ENCODE peak calls at places on chromosomes 6 and 20, in four cellular contexts. One of them, this sample, is unnamed.
A peak's percentile ranks its signal among the peaks of the same experiment; 100 is the strongest.

GRCh38 chr6:114140416-114140815 is 169.5 kb upstream of the HDAC2 start:
- DNase-seq in prostate gland: no peak
- DNase-seq in HCT116: no peak
- DNase-seq in IMR-90: peak; percentile 13
- DNase-seq in this sample: no peak

GRCh38 chr6:35044771-35045275 is 96.3 kb downstream of the TCP11 start:
- DNase-seq in prostate gland: peak; percentile 28
- DNase-seq in HCT116: no peak
- DNase-seq in IMR-90: no peak
- DNase-seq in this sample: no peak

GRCh38 chr6:89098461-89098860 is 17.9 kb downstream of the PNRC1 start:
- DNase-seq in prostate gland: no peak
- DNase-seq in HCT116: no peak
- DNase-seq in IMR-90: no peak
- DNase-seq in this sample: no peak

GRCh38 chr6:116419069-116419468 is 42.1 kb upstream of the CALHM6 start:
- DNase-seq in prostate gland: no peak
- DNase-seq in HCT116: no peak
- DNase-seq in IMR-90: peak; percentile 56
- DNase-seq in this sample: no peak

GRCh38 chr6:96075826-96076225 is 60.1 kb downstream of the FUT9 start:
- DNase-seq in prostate gland: no peak
- DNase-seq in HCT116: no peak
- DNase-seq in IMR-90: no peak
- DNase-seq in this sample: no peak

GRCh38 chr6:87945181-87945580 is 102.5 kb upstream of the SPACA1 start:
- DNase-seq in prostate gland: no peak
- DNase-seq in HCT116: no peak
- DNase-seq in IMR-90: no peak
- DNase-seq in this sample: no peak

GRCh38 chr6:81725127-81725526 is 27.4 kb downstream of the TENT5A start:
- DNase-seq in prostate gland: no peak
- DNase-seq in HCT116: no peak
- DNase-seq in IMR-90: no peak
- DNase-seq in this sample: no peak

GRCh38 chr20:12237772-12238171 is 320.1 kb downstream of the BTBD3 start:
- DNase-seq in prostate gland: no peak
- DNase-seq in HCT116: no peak
- DNase-seq in IMR-90: no peak
- DNase-seq in this sample: no peak

GRCh38 chr20:45611054-45611453 is 18.5 kb upstream of the WFDC10A start:
- DNase-seq in prostate gland: no peak
- DNase-seq in HCT116: peak; percentile 39
- DNase-seq in IMR-90: peak; percentile 75
- DNase-seq in this sample: no peak

GRCh38 chr6:31652925-31653724 is 664 bp upstream of the BAG6 start:
- DNase-seq in prostate gland: peak; percentile 86
- DNase-seq in HCT116: no peak
- DNase-seq in IMR-90: no peak
- DNase-seq in this sample: peak; percentile 88

GRCh38 chr6:170096191-170096802 is 194.6 kb downstream of the DLL1 start:
- DNase-seq in prostate gland: no peak
- DNase-seq in HCT116: no peak
- DNase-seq in IMR-90: no peak
- DNase-seq in this sample: no peak

GRCh38 chr6:138030872-138031271 is 76.3 kb downstream of the PERP start:
- DNase-seq in prostate gland: no peak
- DNase-seq in HCT116: no peak
- DNase-seq in IMR-90: no peak
- DNase-seq in this sample: no peak

GRCh38 chr6:20692023-20692422 is 157.8 kb downstream of the CDKAL1 start:
- DNase-seq in prostate gland: no peak
- DNase-seq in HCT116: no peak
- DNase-seq in IMR-90: no peak
- DNase-seq in this sample: no peak

GRCh38 chr20:63124092-63124781 is 91.7 kb downstream of the YTHDF1 start:
- DNase-seq in prostate gland: no peak
- DNase-seq in HCT116: no peak
- DNase-seq in IMR-90: peak; percentile 62
- DNase-seq in this sample: no peak

GRCh38 chr6:162249907-162250642 is 477.5 kb downstream of the PRKN start:
- DNase-seq in prostate gland: no peak
- DNase-seq in HCT116: no peak
- DNase-seq in IMR-90: no peak
- DNase-seq in this sample: no peak

GRCh38 chr20:13231031-13231752 is 10.1 kb downstream of the ISM1 start:
- DNase-seq in prostate gland: no peak
- DNase-seq in HCT116: no peak
- DNase-seq in IMR-90: peak; percentile 28
- DNase-seq in this sample: no peak

GRCh38 chr6:109513571-109514071 is 30.6 kb upstream of the ZBTB24 start:
- DNase-seq in prostate gland: no peak
- DNase-seq in HCT116: no peak
- DNase-seq in IMR-90: peak; percentile 77
- DNase-seq in this sample: no peak

GRCh38 chr6:20367716-20368485 is 33.8 kb upstream of the E2F3 start:
- DNase-seq in prostate gland: no peak
- DNase-seq in HCT116: no peak
- DNase-seq in IMR-90: peak; percentile 42
- DNase-seq in this sample: no peak

GRCh38 chr6:35739645-35740517 is 3.0 kb downstream of the ARMC12 start:
- DNase-seq in prostate gland: no peak
- DNase-seq in HCT116: no peak
- DNase-seq in IMR-90: no peak
- DNase-seq in this sample: no peak

GRCh38 chr20:57416296-57417022 is 25.3 kb downstream of the RBM38 start:
- DNase-seq in prostate gland: no peak
- DNase-seq in HCT116: no peak
- DNase-seq in IMR-90: no peak
- DNase-seq in this sample: no peak

GRCh38 chr6:157486632-157487031 is 105.6 kb downstream of the ZDHHC14 start:
- DNase-seq in prostate gland: no peak
- DNase-seq in HCT116: no peak
- DNase-seq in IMR-90: no peak
- DNase-seq in this sample: no peak

GRCh38 chr20:64140421-64140820 is 23.8 kb upstream of the MYT1 start:
- DNase-seq in prostate gland: no peak
- DNase-seq in HCT116: no peak
- DNase-seq in IMR-90: no peak
- DNase-seq in this sample: no peak

GRCh38 chr6:13044896-13045295 is 283.4 kb downstream of the TBC1D7 start:
- DNase-seq in prostate gland: no peak
- DNase-seq in HCT116: no peak
- DNase-seq in IMR-90: no peak
- DNase-seq in this sample: no peak

GRCh38 chr6:110662468-110663211 is 152.6 kb downstream of the CDK19 start:
- DNase-seq in prostate gland: no peak
- DNase-seq in HCT116: no peak
- DNase-seq in IMR-90: peak; percentile 44
- DNase-seq in this sample: no peak

GRCh38 chr20:62938105-62938888 is at the start of gene GID8:
- DNase-seq in prostate gland: peak; percentile 22
- DNase-seq in HCT116: no peak
- DNase-seq in IMR-90: peak; percentile 33
- DNase-seq in this sample: no peak

GRCh38 chr20:3239026-3239866 is at the start of gene SLC4A11:
- DNase-seq in prostate gland: peak; percentile 58
- DNase-seq in HCT116: peak; percentile 54
- DNase-seq in IMR-90: peak; percentile 33
- DNase-seq in this sample: peak; percentile 35

GRCh38 chr6:161050134-161050765 is 58.7 kb downstream of the MAP3K4 start:
- DNase-seq in prostate gland: no peak
- DNase-seq in HCT116: no peak
- DNase-seq in IMR-90: peak; percentile 24
- DNase-seq in this sample: no peak

GRCh38 chr6:128882991-128883571 is at the start of gene LAMA2:
- DNase-seq in prostate gland: peak; percentile 37
- DNase-seq in HCT116: no peak
- DNase-seq in IMR-90: peak; percentile 55
- DNase-seq in this sample: peak; percentile 75

GRCh38 chr6:126444874-126445273 is 105.0 kb downstream of the CENPW start:
- DNase-seq in prostate gland: no peak
- DNase-seq in HCT116: no peak
- DNase-seq in IMR-90: peak; percentile 23
- DNase-seq in this sample: no peak

GRCh38 chr6:149211046-149211571 is 106.4 kb upstream of the TAB2 start:
- DNase-seq in prostate gland: no peak
- DNase-seq in HCT116: no peak
- DNase-seq in IMR-90: peak; percentile 43
- DNase-seq in this sample: no peak

GRCh38 chr20:50919567-50919966 is 11.7 kb downstream of the ADNP start:
- DNase-seq in prostate gland: peak; percentile 16
- DNase-seq in HCT116: no peak
- DNase-seq in IMR-90: peak; percentile 84
- DNase-seq in this sample: no peak

GRCh38 chr20:58776109-58776508 is 74.6 kb downstream of the GNAS-AS1 start:
- DNase-seq in prostate gland: no peak
- DNase-seq in HCT116: no peak
- DNase-seq in IMR-90: no peak
- DNase-seq in this sample: no peak

GRCh38 chr20:35547319-35547718 is 5.4 kb downstream of the ERGIC3 start:
- DNase-seq in prostate gland: no peak
- DNase-seq in HCT116: no peak
- DNase-seq in IMR-90: no peak
- DNase-seq in this sample: no peak

GRCh38 chr6:43900560-43901329 is 130.7 kb downstream of the VEGFA start:
- DNase-seq in prostate gland: peak; percentile 9
- DNase-seq in HCT116: no peak
- DNase-seq in IMR-90: no peak
- DNase-seq in this sample: peak; percentile 46

GRCh38 chr20:5189917-5190316 is 63.1 kb downstream of the CDS2 start:
- DNase-seq in prostate gland: no peak
- DNase-seq in HCT116: no peak
- DNase-seq in IMR-90: no peak
- DNase-seq in this sample: no peak

GRCh38 chr20:50297498-50298348 is 107.1 kb downstream of the CEBPB start:
- DNase-seq in prostate gland: no peak
- DNase-seq in HCT116: no peak
- DNase-seq in IMR-90: no peak
- DNase-seq in this sample: no peak

GRCh38 chr20:49656304-49656703 is 57.4 kb downstream of the B4GALT5 start:
- DNase-seq in prostate gland: peak; percentile 55
- DNase-seq in HCT116: no peak
- DNase-seq in IMR-90: peak; percentile 65
- DNase-seq in this sample: peak; percentile 87

GRCh38 chr20:35355372-35355771 is 56.4 kb downstream of the UQCC1 start:
- DNase-seq in prostate gland: no peak
- DNase-seq in HCT116: no peak
- DNase-seq in IMR-90: peak; percentile 59
- DNase-seq in this sample: no peak

GRCh38 chr6:16415677-16416076 is 177.3 kb downstream of the GMPR start:
- DNase-seq in prostate gland: no peak
- DNase-seq in HCT116: no peak
- DNase-seq in IMR-90: no peak
- DNase-seq in this sample: no peak

GRCh38 chr20:44109951-44110361 is 77.0 kb downstream of the JPH2 start:
- DNase-seq in prostate gland: no peak
- DNase-seq in HCT116: no peak
- DNase-seq in IMR-90: no peak
- DNase-seq in this sample: no peak
- TF ChIP-seq CTCF in prostate gland: no peak
- TF ChIP-seq CTCF in HCT116: peak; percentile 44
- TF ChIP-seq CTCF in IMR-90: peak; percentile 7
- TF ChIP-seq CTCF in this sample: peak; percentile 30

GRCh38 chr6:133889557-133890301 is 816 bp downstream of the TCF21 start:
- DNase-seq in prostate gland: no peak
- DNase-seq in HCT116: no peak
- DNase-seq in IMR-90: peak; percentile 73
- DNase-seq in this sample: no peak

GRCh38 chr6:133891814-133892443 is 3.0 kb downstream of the TCF21 start:
- DNase-seq in prostate gland: no peak
- DNase-seq in HCT116: no peak
- DNase-seq in IMR-90: no peak
- DNase-seq in this sample: no peak

GRCh38 chr6:133887478-133887877 is 1.4 kb upstream of the TCF21 start:
- DNase-seq in prostate gland: no peak
- DNase-seq in HCT116: no peak
- DNase-seq in IMR-90: no peak
- DNase-seq in this sample: no peak

GRCh38 chr6:133890941-133891813 is 2.3 kb downstream of the TCF21 start:
- DNase-seq in prostate gland: no peak
- DNase-seq in HCT116: no peak
- DNase-seq in IMR-90: peak; percentile 39
- DNase-seq in this sample: no peak

GRCh38 chr6:133888931-133889556 is at the start of gene TCF21:
- DNase-seq in prostate gland: no peak
- DNase-seq in HCT116: no peak
- DNase-seq in IMR-90: peak; percentile 85
- DNase-seq in this sample: no peak
- TF ChIP-seq POLR2A in prostate gland: no peak
- TF ChIP-seq POLR2A in HCT116: no peak
- TF ChIP-seq POLR2A in IMR-90: peak; percentile 69
- TF ChIP-seq POLR2A in this sample: no peak

GRCh38 chr6:17908831-17909230 is 78.6 kb downstream of the KIF13A start:
- DNase-seq in prostate gland: no peak
- DNase-seq in HCT116: no peak
- DNase-seq in IMR-90: no peak
- DNase-seq in this sample: no peak

GRCh38 chr6:17912521-17912920 is 74.9 kb downstream of the KIF13A start:
- DNase-seq in prostate gland: no peak
- DNase-seq in HCT116: no peak
- DNase-seq in IMR-90: no peak
- DNase-seq in this sample: no peak

GRCh38 chr6:17907467-17908229 is 79.8 kb downstream of the KIF13A start:
- DNase-seq in prostate gland: peak; percentile 31
- DNase-seq in HCT116: peak; percentile 48
- DNase-seq in IMR-90: peak; percentile 100
- DNase-seq in this sample: peak; percentile 96

GRCh38 chr6:17905611-17906592 is 81.5 kb downstream of the KIF13A start:
- DNase-seq in prostate gland: no peak
- DNase-seq in HCT116: no peak
- DNase-seq in IMR-90: peak; percentile 87
- DNase-seq in this sample: no peak

GRCh38 chr6:17910178-17910577 is 77.3 kb downstream of the KIF13A start:
- DNase-seq in prostate gland: no peak
- DNase-seq in HCT116: no peak
- DNase-seq in IMR-90: no peak
- DNase-seq in this sample: no peak
- H3K4me1 ChIP-seq in prostate gland: peaks cover 4% of the 10 kb centered on the region
- H3K4me1 ChIP-seq in HCT116: peaks cover 7% of the 10 kb centered on the region
- H3K4me1 ChIP-seq in IMR-90: peaks cover 25% of the 10 kb centered on the region
- H3K4me1 ChIP-seq in this sample: peaks cover 72% of the 10 kb centered on the region

GRCh38 chr6:47079638-47080037 is 37.5 kb upstream of the ADGRF1 start:
- DNase-seq in prostate gland: no peak
- DNase-seq in HCT116: no peak
- DNase-seq in IMR-90: no peak
- DNase-seq in this sample: no peak
- TF ChIP-seq CTCF in prostate gland: no peak
- TF ChIP-seq CTCF in HCT116: peak; percentile 45
- TF ChIP-seq CTCF in IMR-90: peak; percentile 21
- TF ChIP-seq CTCF in this sample: no peak